ENCODE peak calls at places on chromosome 7, in four cellular contexts. L is Panc1, M is IMR-90, Z is esophagus squamous epithelium. T is an unnamed sample.

GRCh38 chr7:90176195-90176594 is 21.9 kb downstream of the STEAP1 start:
- DNase-seq in M (no peak), L (no peak), Z (no peak), T (no peak)

GRCh38 chr7:96273716-96274115 is 48.2 kb downstream of the SLC25A13 start:
- DNase-seq in M (no peak), L (no peak), Z (no peak), T (no peak)

GRCh38 chr7:66146701-66147100 is 32.1 kb downstream of the CRCP start:
- DNase-seq in L (no peak), M (peak; percentile 63), Z (no peak), T (no peak)

GRCh38 chr7:132029369-132030160 is 473.1 kb upstream of the PODXL start:
- DNase-seq in M (no peak), Z (no peak), L (no peak), T (no peak)

GRCh38 chr7:107951172-107951787 is 51.7 kb downstream of the LAMB1 start:
- DNase-seq in L (no peak), Z (no peak), M (no peak), T (no peak)

GRCh38 chr7:16660702-16661464 is 14.9 kb downstream of the BZW2 start:
- DNase-seq in M (peak; percentile 86), L (no peak), Z (no peak), T (no peak)

GRCh38 chr7:95517458-95517857 is 31.7 kb downstream of the ASB4 start:
- DNase-seq in Z (no peak), L (no peak), M (no peak), T (no peak)

GRCh38 chr7:44750921-44751571 is 2.4 kb downstream of the ZMIZ2 start:
- DNase-seq in L (no peak), M (peak; percentile 52), Z (no peak), T (no peak)

GRCh38 chr7:123231060-123232000 is 31.6 kb upstream of the SLC13A1 start:
- DNase-seq in M (no peak), L (no peak), Z (no peak), T (no peak)

GRCh38 chr7:140542226-140542625 is 62.9 kb upstream of the MKRN1 start:
- DNase-seq in M (peak; percentile 63), Z (no peak), L (no peak), T (no peak)

GRCh38 chr7:117401293-117402002 is 25.8 kb downstream of the ASZ1 start:
- DNase-seq in L (no peak), M (peak; percentile 18), Z (no peak), T (no peak)
- TF ChIP-seq CTCF in L (peak; percentile 14), M (peak; percentile 33), Z (peak; percentile 22), T (peak; percentile 43)

DNA sequence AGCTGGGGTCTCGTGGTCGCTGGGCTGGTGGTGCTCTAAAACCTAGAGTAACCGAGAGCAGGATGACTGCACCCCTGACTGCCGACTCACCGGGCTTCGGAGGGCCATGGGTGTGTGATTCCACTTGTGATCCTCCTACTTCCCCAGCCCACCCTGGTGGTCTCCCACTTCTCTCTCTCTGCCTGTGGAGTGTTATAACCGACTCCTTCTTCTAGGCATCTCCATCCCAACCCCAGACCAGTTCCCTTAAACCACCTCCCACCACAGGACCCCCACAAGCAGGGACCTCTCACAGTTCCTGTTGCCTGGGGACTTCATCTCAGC is 52.4 kb downstream of the IKZF1 start:
- DNase-seq in Z (no peak), M (no peak), L (no peak), T (no peak)
- TF ChIP-seq CTCF in Z (no peak), M (no peak), L (no peak), T (no peak)

DNA sequence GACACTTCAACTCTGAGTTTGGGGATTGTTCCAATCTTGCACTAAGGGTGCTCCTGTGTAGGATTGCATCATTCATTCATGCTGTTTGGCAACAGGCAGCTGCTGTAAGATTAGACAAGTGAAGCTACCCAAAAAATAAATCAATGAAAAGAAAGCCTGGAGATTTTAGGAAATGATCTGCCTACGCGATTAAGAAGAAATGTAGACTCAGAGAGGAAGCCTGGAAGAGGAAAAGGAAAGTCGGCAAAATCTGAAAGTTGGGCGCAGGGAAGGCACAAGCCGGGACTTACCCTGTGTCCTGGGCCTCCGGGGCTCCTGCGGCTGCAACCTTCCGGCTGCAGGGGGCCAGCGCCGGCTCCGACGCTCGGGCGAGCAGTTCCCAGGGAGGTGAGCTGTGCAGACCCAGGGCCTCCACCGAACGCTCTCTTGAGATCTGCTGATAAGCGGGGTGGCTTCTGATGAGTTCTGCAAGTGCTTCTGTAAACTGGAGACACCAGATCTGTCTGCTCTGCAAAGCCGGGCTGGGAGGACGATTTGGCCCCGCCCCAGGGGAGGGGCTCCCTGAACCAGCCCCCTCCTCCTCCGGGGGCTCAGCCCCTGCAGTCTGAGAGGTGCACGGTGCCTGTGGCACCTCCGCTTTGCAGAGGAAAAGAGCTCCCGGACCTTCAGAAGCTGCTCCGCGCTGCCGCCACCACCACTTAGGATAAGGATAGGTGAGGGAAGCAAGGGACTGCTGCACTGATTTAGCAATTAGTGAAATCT is 17.4 kb downstream of the PSPH start:
- DNase-seq in L (peak; percentile 57), Z (no peak), M (peak; percentile 70), T (peak; percentile 64)
- TF ChIP-seq CTCF in L (no peak), Z (peak; percentile 25), M (peak; percentile 30), T (peak; percentile 55)

GRCh38 chr7:27239780-27240731 is 2.5 kb upstream of the EVX1 start:
- DNase-seq in L (no peak), M (no peak), Z (no peak), T (no peak)

GRCh38 chr7:27238979-27239779 is 3.4 kb upstream of the EVX1 start:
- DNase-seq in M (no peak), Z (no peak), L (no peak), T (no peak)

GRCh38 chr7:27237735-27238334 is 4.8 kb upstream of the EVX1 start:
- DNase-seq in M (peak; percentile 5), Z (no peak), L (no peak), T (no peak)

GRCh38 chr7:27236053-27236410 is 6.6 kb upstream of the EVX1 start:
- DNase-seq in Z (no peak), L (no peak), M (no peak), T (no peak)

DNA sequence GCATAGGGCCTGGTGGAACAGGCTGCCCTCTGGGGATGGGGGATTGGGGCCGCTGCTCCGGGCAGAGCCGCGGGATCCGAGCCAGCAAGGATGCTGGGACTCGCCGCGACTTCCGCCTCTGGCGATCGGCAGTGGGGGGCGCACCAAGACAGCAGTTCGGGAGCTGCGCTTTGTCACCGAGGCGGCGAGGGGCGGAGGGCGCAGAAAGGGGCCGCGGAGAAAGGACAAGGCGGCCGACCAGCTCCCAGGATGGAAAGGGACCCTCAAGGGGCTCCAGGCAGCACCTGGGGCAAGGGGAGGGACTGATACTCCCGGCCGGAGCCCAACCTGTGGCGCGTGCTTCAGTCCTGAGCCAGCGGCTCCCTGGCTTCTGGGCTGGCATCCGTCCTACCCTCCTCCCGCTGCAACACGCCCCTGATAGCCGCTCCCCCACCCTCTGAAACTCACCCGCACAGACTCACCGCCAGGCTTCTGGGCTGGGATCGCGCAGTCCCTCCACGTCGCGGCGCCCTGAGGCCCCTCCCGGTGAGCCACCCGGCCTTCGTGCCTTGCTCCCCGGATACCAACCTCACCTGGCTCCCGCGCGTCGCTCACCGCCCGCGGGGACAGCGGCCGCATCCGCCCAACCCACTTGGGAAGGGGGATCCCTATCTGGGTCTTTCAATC is 7.1 kb upstream of the EVX1 start:
- DNase-seq in L (no peak), Z (no peak), M (no peak), T (peak; percentile 60)
- TF ChIP-seq CTCF in L (peak; percentile 89), Z (peak; percentile 19), M (peak; percentile 15), T (peak; percentile 61)

DNA sequence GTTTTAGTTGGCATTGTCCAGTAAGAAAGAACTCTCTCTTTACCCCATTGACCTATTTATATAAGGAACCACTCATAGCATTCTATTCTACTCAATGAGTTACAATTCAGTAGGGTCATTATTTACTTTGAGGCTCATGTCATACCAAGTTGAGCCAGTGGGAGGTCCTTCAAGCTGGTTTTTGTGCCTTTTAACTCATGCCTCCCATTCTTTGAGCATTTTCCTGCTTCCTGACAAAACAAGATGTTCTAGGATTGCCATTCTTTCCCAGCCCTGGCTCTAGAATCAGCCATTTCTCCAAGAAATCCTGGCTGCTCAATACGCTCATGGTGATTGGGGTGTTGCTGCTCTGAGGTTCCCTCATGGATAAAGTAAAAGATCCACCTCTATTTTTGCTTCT is 250.1 kb downstream of the ABCA13 start:
- DNase-seq in M (peak; percentile 53), L (no peak), Z (no peak), T (no peak)
- TF ChIP-seq CTCF in M (no peak), L (no peak), Z (no peak), T (no peak)

GRCh38 chr7:148987010-148987750 is 41.1 kb downstream of the PDIA4 start:
- DNase-seq in Z (peak; percentile 31), L (peak; percentile 91), M (peak; percentile 91), T (peak; percentile 68)

GRCh38 chr7:148979827-148980226 is 48.5 kb downstream of the PDIA4 start:
- DNase-seq in M (no peak), L (no peak), Z (no peak), T (no peak)

GRCh38 chr7:148982596-148983219 is 45.6 kb downstream of the PDIA4 start:
- DNase-seq in L (no peak), Z (no peak), M (peak; percentile 53), T (peak; percentile 21)

GRCh38 chr7:148986737-148987009 is 41.6 kb downstream of the PDIA4 start:
- DNase-seq in Z (no peak), M (no peak), L (no peak), T (no peak)

DNA sequence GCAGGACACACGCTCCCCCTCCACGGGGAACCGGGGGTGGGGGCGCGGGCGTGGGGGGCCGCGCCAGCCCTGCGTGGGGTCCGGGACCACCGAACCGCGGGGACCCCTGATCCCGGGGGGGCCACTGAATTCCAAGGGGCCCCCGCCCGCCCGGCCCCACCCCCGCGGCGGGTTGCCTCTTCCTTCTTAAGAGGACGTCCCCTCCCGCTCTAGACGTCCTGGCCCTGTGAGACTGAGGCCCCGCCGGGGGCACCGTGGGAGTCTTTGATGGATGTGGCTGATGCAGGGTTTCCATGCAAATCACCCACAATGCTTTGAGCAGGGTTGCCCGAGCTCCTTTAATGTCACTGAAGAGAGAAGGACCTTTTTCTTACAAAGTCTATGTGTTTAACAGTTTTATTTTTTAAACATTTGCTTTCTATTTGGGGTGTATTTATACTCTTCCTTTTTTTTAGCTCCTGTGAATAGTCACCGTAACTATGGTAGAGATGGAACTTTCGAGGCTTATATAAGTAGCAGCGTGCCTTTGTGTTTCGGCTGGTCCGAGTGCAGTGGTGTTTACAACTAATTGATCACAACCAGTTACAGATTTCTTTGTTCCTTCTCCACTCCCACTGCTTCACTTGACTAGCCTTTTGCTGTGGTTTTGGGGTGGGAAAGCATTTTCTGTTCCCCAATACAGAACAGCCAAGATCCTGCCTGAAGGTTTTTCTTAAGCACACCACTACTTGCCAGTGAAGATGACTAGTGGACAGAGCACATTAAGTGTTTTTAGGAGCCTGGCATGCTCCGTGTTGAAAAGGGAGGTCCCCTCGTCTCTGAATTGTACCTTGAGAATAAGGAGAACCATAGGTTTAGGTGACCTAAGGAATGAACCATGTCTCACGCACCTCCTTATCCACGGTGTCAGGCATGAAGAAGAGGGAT is 44.8 kb downstream of the PDIA4 start:
- DNase-seq in M (peak; percentile 78), Z (no peak), L (peak; percentile 91), T (peak; percentile 74)
- TF ChIP-seq CTCF in M (no peak), Z (no peak), L (no peak), T (no peak)

GRCh38 chr7:70574314-70574713 is 557.6 kb upstream of the GALNT17 start:
- DNase-seq in L (no peak), M (no peak), Z (no peak), T (no peak)
- TF ChIP-seq CTCF in L (no peak), M (no peak), Z (no peak), T (no peak)

T was measured in progenitor cell of endocrine pancreas.